ENCODE peak calls at places on chromosome 15, in six cellular contexts. One of them, this sample, is unnamed.
A peak's percentile ranks its signal among the peaks of the same experiment; 100 is the strongest.

GRCh38 chr15:35680951-35681350 is 135.0 kb upstream of the DPH6 start:
- DNase-seq in fibroblast of lung: no peak
- DNase-seq in choroid plexus epithelial cell: peak; percentile 61
- DNase-seq in PC-3: no peak
- DNase-seq in pancreas: no peak
- DNase-seq in HFF-Myc: no peak
- DNase-seq in this sample: no peak

GRCh38 chr15:98743177-98743576 is 94.8 kb downstream of the IGF1R start:
- DNase-seq in fibroblast of lung: no peak
- DNase-seq in choroid plexus epithelial cell: no peak
- DNase-seq in PC-3: peak; percentile 22
- DNase-seq in pancreas: no peak
- DNase-seq in HFF-Myc: no peak
- DNase-seq in this sample: no peak

GRCh38 chr15:87874896-87875661 is 381.5 kb downstream of the NTRK3 start:
- DNase-seq in fibroblast of lung: peak; percentile 81
- DNase-seq in choroid plexus epithelial cell: peak; percentile 16
- DNase-seq in PC-3: no peak
- DNase-seq in pancreas: no peak
- DNase-seq in HFF-Myc: no peak
- DNase-seq in this sample: peak; percentile 7

GRCh38 chr15:51718745-51719144 is 18.7 kb downstream of the LYSMD2 start:
- DNase-seq in fibroblast of lung: no peak
- DNase-seq in choroid plexus epithelial cell: no peak
- DNase-seq in PC-3: no peak
- DNase-seq in pancreas: no peak
- DNase-seq in HFF-Myc: no peak
- DNase-seq in this sample: no peak

GRCh38 chr15:62107561-62108110 is 40.9 kb downstream of the C2CD4A start:
- DNase-seq in fibroblast of lung: peak; percentile 39
- DNase-seq in choroid plexus epithelial cell: peak; percentile 32
- DNase-seq in PC-3: no peak
- DNase-seq in pancreas: no peak
- DNase-seq in HFF-Myc: no peak
- DNase-seq in this sample: no peak

GRCh38 chr15:52417501-52417900 is 111.2 kb downstream of the MYO5A start:
- DNase-seq in fibroblast of lung: peak; percentile 57
- DNase-seq in choroid plexus epithelial cell: no peak
- DNase-seq in PC-3: no peak
- DNase-seq in pancreas: no peak
- DNase-seq in HFF-Myc: peak; percentile 20
- DNase-seq in this sample: no peak

GRCh38 chr15:32909431-32909830 is 191.6 kb downstream of the GREM1 start:
- DNase-seq in fibroblast of lung: peak; percentile 60
- DNase-seq in choroid plexus epithelial cell: peak; percentile 57
- DNase-seq in PC-3: peak; percentile 19
- DNase-seq in pancreas: no peak
- DNase-seq in HFF-Myc: no peak
- DNase-seq in this sample: no peak

GRCh38 chr15:90362936-90363212 is 10.8 kb downstream of the ZNF774 start:
- DNase-seq in fibroblast of lung: peak; percentile 92
- DNase-seq in choroid plexus epithelial cell: peak; percentile 91
- DNase-seq in PC-3: peak; percentile 61
- DNase-seq in pancreas: no peak
- DNase-seq in HFF-Myc: peak; percentile 53
- DNase-seq in this sample: no peak

GRCh38 chr15:52021892-52022540 is 3.0 kb downstream of the MAPK6 start:
- DNase-seq in fibroblast of lung: no peak
- DNase-seq in choroid plexus epithelial cell: no peak
- DNase-seq in PC-3: no peak
- DNase-seq in pancreas: no peak
- DNase-seq in HFF-Myc: no peak
- DNase-seq in this sample: no peak

GRCh38 chr15:68492855-68493254 is 60.9 kb upstream of the ITGA11 start:
- DNase-seq in fibroblast of lung: peak; percentile 73
- DNase-seq in choroid plexus epithelial cell: peak; percentile 78
- DNase-seq in PC-3: no peak
- DNase-seq in pancreas: no peak
- DNase-seq in HFF-Myc: no peak
- DNase-seq in this sample: no peak

GRCh38 chr15:41561777-41562145 is 2.7 kb downstream of the TYRO3 start:
- DNase-seq in fibroblast of lung: peak; percentile 70
- DNase-seq in choroid plexus epithelial cell: peak; percentile 83
- DNase-seq in PC-3: no peak
- DNase-seq in pancreas: no peak
- DNase-seq in HFF-Myc: no peak
- DNase-seq in this sample: peak; percentile 50

GRCh38 chr15:51688863-51689262 is 7.6 kb downstream of the SCG3 start:
- DNase-seq in fibroblast of lung: no peak
- DNase-seq in choroid plexus epithelial cell: peak; percentile 27
- DNase-seq in PC-3: no peak
- DNase-seq in pancreas: no peak
- DNase-seq in HFF-Myc: no peak
- DNase-seq in this sample: no peak

GRCh38 chr15:93217343-93217742 is 128.3 kb upstream of the RGMA start:
- DNase-seq in fibroblast of lung: no peak
- DNase-seq in choroid plexus epithelial cell: no peak
- DNase-seq in PC-3: no peak
- DNase-seq in pancreas: no peak
- DNase-seq in HFF-Myc: no peak
- DNase-seq in this sample: no peak

GRCh38 chr15:23416349-23417276 is 30.4 kb downstream of the GOLGA6L2 start:
- DNase-seq in fibroblast of lung: no peak
- DNase-seq in choroid plexus epithelial cell: no peak
- DNase-seq in PC-3: no peak
- DNase-seq in pancreas: no peak
- DNase-seq in HFF-Myc: no peak
- DNase-seq in this sample: no peak

GRCh38 chr15:29102911-29103824 is 166.5 kb downstream of the NSMCE3 start:
- DNase-seq in fibroblast of lung: no peak
- DNase-seq in choroid plexus epithelial cell: no peak
- DNase-seq in PC-3: no peak
- DNase-seq in pancreas: peak; percentile 59
- DNase-seq in HFF-Myc: no peak
- DNase-seq in this sample: peak; percentile 24

GRCh38 chr15:42163947-42164550 is 7.6 kb upstream of the PLA2G4F start:
- DNase-seq in fibroblast of lung: no peak
- DNase-seq in choroid plexus epithelial cell: no peak
- DNase-seq in PC-3: no peak
- DNase-seq in pancreas: no peak
- DNase-seq in HFF-Myc: no peak
- DNase-seq in this sample: no peak

GRCh38 chr15:84398763-84399701 is 163.5 kb downstream of the GOLGA6L4 start:
- DNase-seq in fibroblast of lung: no peak
- DNase-seq in choroid plexus epithelial cell: no peak
- DNase-seq in PC-3: no peak
- DNase-seq in pancreas: peak; percentile 48
- DNase-seq in HFF-Myc: no peak
- DNase-seq in this sample: no peak

GRCh38 chr15:41411031-41411430 is 5.9 kb upstream of the RTF1 start:
- DNase-seq in fibroblast of lung: no peak
- DNase-seq in choroid plexus epithelial cell: no peak
- DNase-seq in PC-3: no peak
- DNase-seq in pancreas: no peak
- DNase-seq in HFF-Myc: no peak
- DNase-seq in this sample: no peak

GRCh38 chr15:80710635-80711553 is 15.8 kb downstream of the ABHD17C start:
- DNase-seq in fibroblast of lung: peak; percentile 51
- DNase-seq in choroid plexus epithelial cell: no peak
- DNase-seq in PC-3: peak; percentile 52
- DNase-seq in pancreas: no peak
- DNase-seq in HFF-Myc: no peak
- DNase-seq in this sample: no peak

GRCh38 chr15:78108300-78109084 is 16.1 kb downstream of the SH2D7 start:
- DNase-seq in fibroblast of lung: peak; percentile 75
- DNase-seq in choroid plexus epithelial cell: peak; percentile 91
- DNase-seq in PC-3: peak; percentile 87
- DNase-seq in pancreas: peak; percentile 90
- DNase-seq in HFF-Myc: peak; percentile 59
- DNase-seq in this sample: peak; percentile 87

GRCh38 chr15:60905587-60905986 is 323.5 kb downstream of the RORA start:
- DNase-seq in fibroblast of lung: no peak
- DNase-seq in choroid plexus epithelial cell: no peak
- DNase-seq in PC-3: no peak
- DNase-seq in pancreas: no peak
- DNase-seq in HFF-Myc: no peak
- DNase-seq in this sample: no peak

GRCh38 chr15:69956417-69956816 is 141.3 kb downstream of the TLE3 start:
- DNase-seq in fibroblast of lung: no peak
- DNase-seq in choroid plexus epithelial cell: no peak
- DNase-seq in PC-3: no peak
- DNase-seq in pancreas: no peak
- DNase-seq in HFF-Myc: no peak
- DNase-seq in this sample: no peak

GRCh38 chr15:78840661-78841060 is 29.4 kb upstream of the ADAMTS7 start:
- DNase-seq in fibroblast of lung: peak; percentile 32
- DNase-seq in choroid plexus epithelial cell: no peak
- DNase-seq in PC-3: no peak
- DNase-seq in pancreas: no peak
- DNase-seq in HFF-Myc: no peak
- DNase-seq in this sample: no peak

GRCh38 chr15:91142097-91142744 is 42.2 kb downstream of the SV2B start:
- DNase-seq in fibroblast of lung: no peak
- DNase-seq in choroid plexus epithelial cell: peak; percentile 17
- DNase-seq in PC-3: peak; percentile 31
- DNase-seq in pancreas: no peak
- DNase-seq in HFF-Myc: no peak
- DNase-seq in this sample: no peak

GRCh38 chr15:48336940-48337339 is 5.7 kb downstream of the DUT start:
- DNase-seq in fibroblast of lung: peak; percentile 2
- DNase-seq in choroid plexus epithelial cell: peak; percentile 24
- DNase-seq in PC-3: peak; percentile 33
- DNase-seq in pancreas: no peak
- DNase-seq in HFF-Myc: no peak
- DNase-seq in this sample: peak; percentile 15

GRCh38 chr15:64634020-64634419 is 141.4 kb downstream of the RBPMS2 start:
- DNase-seq in fibroblast of lung: peak; percentile 68
- DNase-seq in choroid plexus epithelial cell: no peak
- DNase-seq in PC-3: no peak
- DNase-seq in pancreas: no peak
- DNase-seq in HFF-Myc: no peak
- DNase-seq in this sample: peak; percentile 24

GRCh38 chr15:61613729-61614128 is 384.6 kb upstream of the RORA start:
- DNase-seq in fibroblast of lung: peak; percentile 0
- DNase-seq in choroid plexus epithelial cell: peak; percentile 22
- DNase-seq in PC-3: no peak
- DNase-seq in pancreas: no peak
- DNase-seq in HFF-Myc: no peak
- DNase-seq in this sample: no peak

GRCh38 chr15:40354408-40355171 is 3.4 kb upstream of the DISP2 start:
- DNase-seq in fibroblast of lung: peak; percentile 44
- DNase-seq in choroid plexus epithelial cell: peak; percentile 72
- DNase-seq in PC-3: peak; percentile 39
- DNase-seq in pancreas: no peak
- DNase-seq in HFF-Myc: no peak
- DNase-seq in this sample: peak; percentile 52
- TF ChIP-seq CTCF in fibroblast of lung: peak; percentile 66
- TF ChIP-seq CTCF in choroid plexus epithelial cell: peak; percentile 71
- TF ChIP-seq CTCF in PC-3: peak; percentile 63
- TF ChIP-seq CTCF in pancreas: no peak
- TF ChIP-seq CTCF in HFF-Myc: peak; percentile 62
- TF ChIP-seq CTCF in this sample: no peak

DNA sequence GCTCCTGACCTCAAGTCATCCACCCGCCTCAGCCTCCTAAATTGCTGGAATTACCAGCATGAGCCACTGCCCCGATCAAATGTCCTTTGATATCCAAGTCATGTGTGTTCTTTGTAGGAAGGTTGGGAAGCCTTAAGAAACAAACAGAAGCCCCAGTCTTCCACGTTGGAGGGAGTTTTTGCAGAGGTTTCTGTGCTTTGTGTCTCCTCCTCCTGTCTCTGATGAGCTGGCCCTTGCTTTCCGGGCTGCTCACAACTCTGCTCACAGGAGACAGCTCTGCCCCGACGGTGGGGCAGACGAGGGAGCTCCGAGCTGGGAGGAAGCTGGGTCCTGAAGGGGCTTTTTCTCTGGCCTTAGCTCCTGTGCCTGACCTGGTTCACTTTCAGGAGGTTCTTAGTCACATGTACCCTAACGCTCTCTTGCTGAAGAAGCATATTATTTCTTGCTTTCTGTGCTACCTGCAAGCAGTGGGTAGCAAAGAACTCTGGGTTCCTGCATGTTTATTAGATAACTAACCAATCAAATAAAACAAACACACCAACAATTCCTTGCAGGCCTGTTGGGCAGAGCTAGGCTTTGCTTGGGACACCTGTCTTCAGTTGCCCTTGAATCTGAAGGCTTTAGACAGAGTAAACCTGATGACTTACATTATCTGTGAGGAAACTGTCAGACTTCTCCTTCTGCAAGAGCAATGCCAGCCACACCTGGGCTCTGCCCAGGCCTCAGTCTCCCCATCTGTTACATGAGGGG is 52.6 kb upstream of the SMAD6 start:
- DNase-seq in fibroblast of lung: no peak
- DNase-seq in choroid plexus epithelial cell: no peak
- DNase-seq in PC-3: no peak
- DNase-seq in pancreas: no peak
- DNase-seq in HFF-Myc: no peak
- DNase-seq in this sample: no peak
- TF ChIP-seq CTCF in fibroblast of lung: no peak
- TF ChIP-seq CTCF in choroid plexus epithelial cell: no peak
- TF ChIP-seq CTCF in PC-3: no peak
- TF ChIP-seq CTCF in pancreas: no peak
- TF ChIP-seq CTCF in HFF-Myc: no peak
- TF ChIP-seq CTCF in this sample: no peak

DNA sequence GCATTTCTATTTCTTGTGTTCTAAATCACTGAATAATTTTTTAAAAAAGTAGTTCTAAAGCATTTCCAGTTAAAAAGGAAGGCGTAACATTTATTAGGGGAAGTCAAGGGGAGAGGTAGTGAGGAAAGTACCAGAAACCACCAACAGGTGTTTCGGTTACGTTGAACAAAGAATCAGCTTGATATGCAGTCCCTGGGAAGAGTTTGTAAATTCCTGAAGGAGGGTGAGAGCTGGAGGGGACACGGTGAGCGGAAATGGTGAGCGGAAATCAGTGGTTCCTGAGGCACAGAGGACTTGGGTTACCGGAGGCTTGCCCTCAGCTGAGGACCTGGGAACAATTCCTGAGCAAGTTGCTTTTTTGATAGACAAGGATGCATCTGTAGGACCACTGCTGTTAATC is 17.8 kb downstream of the MAP2K1 start:
- DNase-seq in fibroblast of lung: no peak
- DNase-seq in choroid plexus epithelial cell: no peak
- DNase-seq in PC-3: no peak
- DNase-seq in pancreas: no peak
- DNase-seq in HFF-Myc: no peak
- DNase-seq in this sample: peak; percentile 68
- TF ChIP-seq CTCF in fibroblast of lung: no peak
- TF ChIP-seq CTCF in choroid plexus epithelial cell: no peak
- TF ChIP-seq CTCF in PC-3: no peak
- TF ChIP-seq CTCF in pancreas: no peak
- TF ChIP-seq CTCF in HFF-Myc: no peak
- TF ChIP-seq CTCF in this sample: peak; percentile 60

DNA sequence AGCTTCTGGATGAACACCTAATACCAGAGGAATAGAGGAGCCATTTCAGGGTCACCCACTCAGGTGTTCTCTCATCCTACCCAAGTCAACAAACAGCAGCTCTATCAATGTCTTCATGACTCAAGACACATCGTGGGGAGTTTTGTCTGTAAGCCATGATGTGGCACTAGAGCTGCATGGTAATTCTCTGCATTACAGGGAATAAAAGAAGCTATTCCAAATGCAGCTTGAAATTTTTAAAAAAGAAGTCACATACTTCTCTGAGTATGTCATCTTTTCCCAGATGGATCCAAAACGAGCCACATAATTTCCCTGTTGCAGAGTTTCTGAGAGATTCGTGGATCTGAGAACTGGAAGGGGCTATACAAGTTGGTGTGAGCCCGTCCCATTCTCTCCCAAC is 6.1 kb upstream of the THSD4 start:
- DNase-seq in fibroblast of lung: peak; percentile 75
- DNase-seq in choroid plexus epithelial cell: peak; percentile 69
- DNase-seq in PC-3: peak; percentile 42
- DNase-seq in pancreas: no peak
- DNase-seq in HFF-Myc: no peak
- DNase-seq in this sample: no peak
- TF ChIP-seq CTCF in fibroblast of lung: peak; percentile 24
- TF ChIP-seq CTCF in choroid plexus epithelial cell: peak; percentile 41
- TF ChIP-seq CTCF in PC-3: peak; percentile 20
- TF ChIP-seq CTCF in pancreas: no peak
- TF ChIP-seq CTCF in HFF-Myc: peak; percentile 17
- TF ChIP-seq CTCF in this sample: no peak